ENCODE peak calls at places on chromosomes 4 and X, in ten cellular contexts. One of them, this sample, is unnamed.

GRCh38 chr4:76011700-76012387 is 4.5 kb upstream of the CXCL9 start:
- DNase-seq in Caki2: no peak
- DNase-seq in OCI-LY7: no peak
- DNase-seq in activated naive CD4-positive, alpha-beta T cell treated with anti-CD3 and anti-CD28 coated beads, Interleukin-2, amount 50 U/mL, for 72 hours: no peak
- DNase-seq in WTC11: peak
- DNase-seq in posterior vena cava: peak
- DNase-seq in activated CD8-positive, alpha-beta T cell treated with anti-CD3 and anti-CD28 coated beads, Interleukin-2, amount 10 ng/mL, durations not matched to agents 7 days and 5 days: no peak
- DNase-seq in foreskin fibroblast: peak
- DNase-seq in nephron progenitor cell: no peak
- DNase-seq in activated CD8-positive, alpha-beta memory T cell treated with anti-CD3 and anti-CD28 coated beads, Interleukin-2, amount 50 U/mL, for 48 hours: no peak
- DNase-seq in this sample: no peak

GRCh38 chr4:43331226-43332078 is 438.9 kb downstream of the GRXCR1 start:
- DNase-seq in OCI-LY7: no peak
- DNase-seq in Caki2: no peak
- DNase-seq in foreskin fibroblast: no peak
- DNase-seq in activated naive CD4-positive, alpha-beta T cell treated with anti-CD3 and anti-CD28 coated beads, Interleukin-2, amount 50 U/mL, for 72 hours: no peak
- DNase-seq in posterior vena cava: no peak
- DNase-seq in WTC11: no peak
- DNase-seq in activated CD8-positive, alpha-beta T cell treated with anti-CD3 and anti-CD28 coated beads, Interleukin-2, amount 10 ng/mL, durations not matched to agents 7 days and 5 days: no peak
- DNase-seq in activated CD8-positive, alpha-beta memory T cell treated with anti-CD3 and anti-CD28 coated beads, Interleukin-2, amount 50 U/mL, for 48 hours: no peak
- DNase-seq in nephron progenitor cell: no peak
- DNase-seq in this sample: no peak

GRCh38 chr4:2127609-2128300 is 68.6 kb downstream of the NAT8L start:
- DNase-seq in activated CD8-positive, alpha-beta T cell treated with anti-CD3 and anti-CD28 coated beads, Interleukin-2, amount 10 ng/mL, durations not matched to agents 7 days and 5 days: no peak
- DNase-seq in posterior vena cava: no peak
- DNase-seq in Caki2: no peak
- DNase-seq in activated naive CD4-positive, alpha-beta T cell treated with anti-CD3 and anti-CD28 coated beads, Interleukin-2, amount 50 U/mL, for 72 hours: no peak
- DNase-seq in WTC11: no peak
- DNase-seq in activated CD8-positive, alpha-beta memory T cell treated with anti-CD3 and anti-CD28 coated beads, Interleukin-2, amount 50 U/mL, for 48 hours: no peak
- DNase-seq in foreskin fibroblast: no peak
- DNase-seq in nephron progenitor cell: no peak
- DNase-seq in OCI-LY7: no peak
- DNase-seq in this sample: no peak

GRCh38 chr4:109368661-109369060 is 65.0 kb upstream of the SEC24B start:
- DNase-seq in activated CD8-positive, alpha-beta T cell treated with anti-CD3 and anti-CD28 coated beads, Interleukin-2, amount 10 ng/mL, durations not matched to agents 7 days and 5 days: no peak
- DNase-seq in activated naive CD4-positive, alpha-beta T cell treated with anti-CD3 and anti-CD28 coated beads, Interleukin-2, amount 50 U/mL, for 72 hours: no peak
- DNase-seq in activated CD8-positive, alpha-beta memory T cell treated with anti-CD3 and anti-CD28 coated beads, Interleukin-2, amount 50 U/mL, for 48 hours: no peak
- DNase-seq in WTC11: no peak
- DNase-seq in foreskin fibroblast: no peak
- DNase-seq in OCI-LY7: no peak
- DNase-seq in Caki2: no peak
- DNase-seq in posterior vena cava: no peak
- DNase-seq in nephron progenitor cell: no peak
- DNase-seq in this sample: no peak

GRCh38 chrX:1427756-1428155 is 25.0 kb downstream of the ASMTL start:
- DNase-seq in foreskin fibroblast: no peak
- DNase-seq in OCI-LY7: no peak
- DNase-seq in activated naive CD4-positive, alpha-beta T cell treated with anti-CD3 and anti-CD28 coated beads, Interleukin-2, amount 50 U/mL, for 72 hours: no peak
- DNase-seq in WTC11: peak
- DNase-seq in nephron progenitor cell: no peak
- DNase-seq in activated CD8-positive, alpha-beta T cell treated with anti-CD3 and anti-CD28 coated beads, Interleukin-2, amount 10 ng/mL, durations not matched to agents 7 days and 5 days: no peak
- DNase-seq in posterior vena cava: peak
- DNase-seq in activated CD8-positive, alpha-beta memory T cell treated with anti-CD3 and anti-CD28 coated beads, Interleukin-2, amount 50 U/mL, for 48 hours: no peak
- DNase-seq in Caki2: no peak
- DNase-seq in this sample: peak

GRCh38 chr4:19689511-19689910 is 562.2 kb upstream of the SLIT2 start:
- DNase-seq in activated CD8-positive, alpha-beta memory T cell treated with anti-CD3 and anti-CD28 coated beads, Interleukin-2, amount 50 U/mL, for 48 hours: no peak
- DNase-seq in activated CD8-positive, alpha-beta T cell treated with anti-CD3 and anti-CD28 coated beads, Interleukin-2, amount 10 ng/mL, durations not matched to agents 7 days and 5 days: no peak
- DNase-seq in Caki2: peak
- DNase-seq in WTC11: no peak
- DNase-seq in foreskin fibroblast: peak
- DNase-seq in activated naive CD4-positive, alpha-beta T cell treated with anti-CD3 and anti-CD28 coated beads, Interleukin-2, amount 50 U/mL, for 72 hours: no peak
- DNase-seq in OCI-LY7: no peak
- DNase-seq in nephron progenitor cell: no peak
- DNase-seq in posterior vena cava: no peak
- DNase-seq in this sample: no peak

GRCh38 chrX:23434356-23434884 is 99.8 kb downstream of the PTCHD1 start:
- DNase-seq in foreskin fibroblast: peak
- DNase-seq in activated CD8-positive, alpha-beta memory T cell treated with anti-CD3 and anti-CD28 coated beads, Interleukin-2, amount 50 U/mL, for 48 hours: no peak
- DNase-seq in activated naive CD4-positive, alpha-beta T cell treated with anti-CD3 and anti-CD28 coated beads, Interleukin-2, amount 50 U/mL, for 72 hours: no peak
- DNase-seq in Caki2: no peak
- DNase-seq in posterior vena cava: peak
- DNase-seq in WTC11: no peak
- DNase-seq in OCI-LY7: no peak
- DNase-seq in nephron progenitor cell: no peak
- DNase-seq in activated CD8-positive, alpha-beta T cell treated with anti-CD3 and anti-CD28 coated beads, Interleukin-2, amount 10 ng/mL, durations not matched to agents 7 days and 5 days: no peak
- DNase-seq in this sample: no peak

GRCh38 chr4:144633215-144633614 is 12.7 kb upstream of the HHIP start:
- DNase-seq in Caki2: no peak
- DNase-seq in activated CD8-positive, alpha-beta T cell treated with anti-CD3 and anti-CD28 coated beads, Interleukin-2, amount 10 ng/mL, durations not matched to agents 7 days and 5 days: no peak
- DNase-seq in nephron progenitor cell: no peak
- DNase-seq in activated naive CD4-positive, alpha-beta T cell treated with anti-CD3 and anti-CD28 coated beads, Interleukin-2, amount 50 U/mL, for 72 hours: no peak
- DNase-seq in foreskin fibroblast: no peak
- DNase-seq in activated CD8-positive, alpha-beta memory T cell treated with anti-CD3 and anti-CD28 coated beads, Interleukin-2, amount 50 U/mL, for 48 hours: no peak
- DNase-seq in OCI-LY7: no peak
- DNase-seq in posterior vena cava: no peak
- DNase-seq in WTC11: no peak
- DNase-seq in this sample: no peak

GRCh38 chr4:32073542-32073941 is 1353.4 kb downstream of the PCDH7 start:
- DNase-seq in activated naive CD4-positive, alpha-beta T cell treated with anti-CD3 and anti-CD28 coated beads, Interleukin-2, amount 50 U/mL, for 72 hours: no peak
- DNase-seq in WTC11: no peak
- DNase-seq in nephron progenitor cell: no peak
- DNase-seq in foreskin fibroblast: no peak
- DNase-seq in activated CD8-positive, alpha-beta memory T cell treated with anti-CD3 and anti-CD28 coated beads, Interleukin-2, amount 50 U/mL, for 48 hours: no peak
- DNase-seq in OCI-LY7: no peak
- DNase-seq in posterior vena cava: no peak
- DNase-seq in activated CD8-positive, alpha-beta T cell treated with anti-CD3 and anti-CD28 coated beads, Interleukin-2, amount 10 ng/mL, durations not matched to agents 7 days and 5 days: no peak
- DNase-seq in Caki2: no peak
- DNase-seq in this sample: no peak

This sample was measured in chondrocyte.